ENCODE peak calls at places on chromosomes 16 and 17, in nine cellular contexts. N is NCI-H1436; F is WTC11; X is K562; S is brain microvascular endothelial cell; W is COR-L47; Q is substantia nigra; C is stimulated activated CD4-positive, alpha-beta T cell treated with anti-CD3 and anti-CD28 coated beads, Interleukin-15, amount 100 ng/mL, for 1 hour; A is neural crest cell. V is an unnamed sample.

GRCh38 chr17:44385287-44386181 is 3.9 kb downstream of the ITGA2B start:
- DNase-seq in N (peak), F (peak), X (peak), S (peak), W (peak), Q (peak), C (peak), A (peak), V (peak)

GRCh38 chr16:85614338-85615013 is 1.4 kb downstream of the GSE1 start:
- DNase-seq in N (no peak), F (no peak), X (no peak), S (no peak), W (no peak), Q (no peak), C (no peak), A (no peak), V (peak)

GRCh38 chr17:82552580-82552979 is 33.0 kb downstream of the FOXK2 start:
- DNase-seq in N (no peak), F (no peak), X (no peak), S (no peak), W (no peak), Q (no peak), C (no peak), A (no peak), V (no peak)

GRCh38 chr16:66948034-66948821 is 12.8 kb upstream of the CES3 start:
- DNase-seq in N (no peak), F (no peak), X (no peak), S (no peak), W (no peak), Q (no peak), C (no peak), A (no peak), V (peak)

GRCh38 chr17:28391401-28391800 is 14.6 kb downstream of the SLC46A1 start:
- DNase-seq in N (no peak), F (no peak), X (no peak), S (no peak), W (no peak), Q (no peak), C (no peak), A (no peak), V (no peak)

GRCh38 chr17:79778504-79779087 is 648 bp downstream of the CBX2 start:
- DNase-seq in N (peak), F (peak), X (no peak), S (no peak), W (peak), Q (no peak), C (no peak), A (no peak), V (no peak)

GRCh38 chr16:2848933-2849332 is 9.0 kb downstream of the PRSS22 start:
- DNase-seq in N (no peak), F (no peak), X (no peak), S (no peak), W (no peak), Q (no peak), C (no peak), A (no peak), V (no peak)

GRCh38 chr16:49000594-49000993 is 281.0 kb downstream of the CBLN1 start:
- DNase-seq in N (peak), F (peak), X (peak), S (no peak), W (no peak), Q (no peak), C (no peak), A (no peak), V (peak)

GRCh38 chr16:78869492-78869891 is 731.0 kb downstream of the MAF start:
- DNase-seq in N (no peak), F (no peak), X (no peak), S (no peak), W (no peak), Q (no peak), C (no peak), A (no peak), V (no peak)

GRCh38 chr17:50661795-50662391 is 27.2 kb downstream of the ABCC3 start:
- DNase-seq in N (peak), F (no peak), X (peak), S (peak), W (peak), Q (no peak), C (no peak), A (no peak), V (peak)

GRCh38 chr16:50403491-50403890 is 34.7 kb upstream of the BRD7 start:
- DNase-seq in N (no peak), F (no peak), X (no peak), S (no peak), W (no peak), Q (no peak), C (no peak), A (no peak), V (no peak)

GRCh38 chr16:86387461-86388440 is 122.6 kb upstream of the FOXF1 start:
- DNase-seq in N (no peak), F (no peak), X (peak), S (peak), W (no peak), Q (no peak), C (no peak), A (no peak), V (peak)

GRCh38 chr16:28200661-28201060 is 11.1 kb downstream of the XPO6 start:
- DNase-seq in N (no peak), F (no peak), X (no peak), S (no peak), W (no peak), Q (no peak), C (no peak), A (no peak), V (no peak)

GRCh38 chr17:39739020-39739884 is 1.5 kb downstream of the GRB7 start:
- DNase-seq in N (peak), F (peak), X (peak), S (no peak), W (peak), Q (no peak), C (no peak), A (no peak), V (peak)

GRCh38 chr16:23371368-23371767 is 69.3 kb downstream of the SCNN1B start:
- DNase-seq in N (no peak), F (peak), X (no peak), S (no peak), W (no peak), Q (no peak), C (no peak), A (no peak), V (no peak)

GRCh38 chr17:19363460-19364035 is 1.0 kb upstream of the B9D1 start:
- DNase-seq in N (no peak), F (no peak), X (no peak), S (no peak), W (no peak), Q (no peak), C (no peak), A (no peak), V (no peak)

GRCh38 chr17:48498168-48498840 is 32.5 kb downstream of the HOXB1 start:
- DNase-seq in N (peak), F (no peak), X (no peak), S (no peak), W (peak), Q (no peak), C (no peak), A (no peak), V (no peak)

GRCh38 chr16:3152022-3152272 is 17.1 kb downstream of the ZNF213 start:
- DNase-seq in N (no peak), F (no peak), X (peak), S (no peak), W (no peak), Q (no peak), C (no peak), A (no peak), V (no peak)

GRCh38 chr17:16215965-16216316 is 607 bp upstream of the NCOR1 start:
- DNase-seq in N (peak), F (peak), X (peak), S (no peak), W (no peak), Q (no peak), C (no peak), A (no peak), V (no peak)

GRCh38 chr17:8791910-8792270 is 7.3 kb downstream of the MFSD6L start:
- DNase-seq in N (no peak), F (no peak), X (no peak), S (peak), W (no peak), Q (no peak), C (no peak), A (no peak), V (peak)

GRCh38 chr17:67824735-67825626 is at the start of gene BPTF:
- DNase-seq in N (peak), F (peak), X (peak), S (peak), W (peak), Q (peak), C (peak), A (peak), V (peak)

GRCh38 chr17:63698886-63699637 is 863 bp downstream of the LIMD2 start:
- DNase-seq in N (peak), F (peak), X (no peak), S (no peak), W (no peak), Q (no peak), C (peak), A (peak), V (no peak)

V was measured in RWPE1.